ENCODE peak calls at places on chromosomes 12 and 14, in five cellular contexts. N is glutamatergic neuron, T is thoracic aorta, E is omental fat pad, M is keratinocyte. O is an unnamed sample.

GRCh38 chr12:630656-631632 is 32.3 kb downstream of the NINJ2 start:
- DNase-seq in N (no peak), T (no peak), E (no peak), M (no peak), O (peak)

GRCh38 chr14:103713304-103714062 is 1.8 kb downstream of the XRCC3 start:
- DNase-seq in N (no peak), T (no peak), E (no peak), M (no peak), O (no peak)

GRCh38 chr12:104478396-104479140 is 21.8 kb downstream of the CHST11 start:
- DNase-seq in N (no peak), T (no peak), E (no peak), M (no peak), O (no peak)

GRCh38 chr14:64926398-64926995 is 12.2 kb downstream of the CHURC1 start:
- DNase-seq in N (no peak), T (no peak), E (no peak), M (no peak), O (no peak)

GRCh38 chr14:100726467-100726811 is 253 bp upstream of the DLK1 start:
- DNase-seq in N (no peak), T (no peak), E (no peak), M (no peak), O (no peak)

GRCh38 chr12:15001733-15002471 is 29.1 kb downstream of the PDE6H start:
- DNase-seq in N (no peak), T (no peak), E (no peak), M (no peak), O (peak)

GRCh38 chr12:121611306-121611705 is 15.0 kb upstream of the ORAI1 start:
- DNase-seq in N (no peak), T (no peak), E (no peak), M (no peak), O (no peak)

GRCh38 chr12:47730341-47730744 is 5.1 kb upstream of the ENDOU start:
- DNase-seq in N (no peak), T (no peak), E (no peak), M (no peak), O (peak)

GRCh38 chr12:538731-539539 is 79.2 kb downstream of the B4GALNT3 start:
- DNase-seq in N (no peak), T (no peak), E (no peak), M (no peak), O (peak)

GRCh38 chr14:71448431-71449315 is 483.6 kb upstream of the RGS6 start:
- DNase-seq in N (no peak), T (no peak), E (no peak), M (no peak), O (no peak)

GRCh38 chr14:76174982-76175381 is 23.3 kb downstream of the GPATCH2L start:
- DNase-seq in N (no peak), T (no peak), E (no peak), M (no peak), O (no peak)
- TF ChIP-seq CTCF in N (no peak), T (no peak), E (no peak), M (no peak), O (no peak)

GRCh38 chr12:8771072-8771471 is 51.3 kb upstream of the A2ML1 start:
- DNase-seq in N (no peak), T (no peak), E (no peak), M (no peak), O (no peak)
- TF ChIP-seq CTCF in N (no peak), T (no peak), E (no peak), M (peak), O (no peak)

GRCh38 chr14:88535149-88535548 is 19.7 kb downstream of the PTPN21 start:
- DNase-seq in N (no peak), T (no peak), E (no peak), M (no peak), O (no peak)
- TF ChIP-seq CTCF in N (no peak), T (no peak), E (no peak), M (no peak), O (no peak)

GRCh38 chr12:124328116-124328515 is 33.2 kb downstream of the RFLNA start:
- DNase-seq in N (peak), T (no peak), E (no peak), M (no peak), O (peak)
- TF ChIP-seq CTCF in N (no peak), T (no peak), E (no peak), M (no peak), O (no peak)

GRCh38 chr14:99190696-99191662 is 81.0 kb downstream of the BCL11B start:
- DNase-seq in N (no peak), T (no peak), E (no peak), M (no peak), O (no peak)
- TF ChIP-seq CTCF in N (no peak), T (no peak), E (no peak), M (no peak), O (no peak)

GRCh38 chr12:93379432-93380308 is 1.9 kb downstream of the NUDT4 start:
- DNase-seq in N (no peak), T (no peak), E (no peak), M (no peak), O (no peak)

GRCh38 chr12:93378373-93379310 is 917 bp downstream of the NUDT4 start:
- DNase-seq in N (peak), T (no peak), E (no peak), M (no peak), O (peak)

GRCh38 chr12:93381183-93381975 is 3.7 kb downstream of the NUDT4 start:
- DNase-seq in N (no peak), T (no peak), E (no peak), M (no peak), O (no peak)

GRCh38 chr12:93377252-93377542 is 528 bp upstream of the NUDT4 start:
- DNase-seq in N (no peak), T (peak), E (no peak), M (no peak), O (no peak)

DNA sequence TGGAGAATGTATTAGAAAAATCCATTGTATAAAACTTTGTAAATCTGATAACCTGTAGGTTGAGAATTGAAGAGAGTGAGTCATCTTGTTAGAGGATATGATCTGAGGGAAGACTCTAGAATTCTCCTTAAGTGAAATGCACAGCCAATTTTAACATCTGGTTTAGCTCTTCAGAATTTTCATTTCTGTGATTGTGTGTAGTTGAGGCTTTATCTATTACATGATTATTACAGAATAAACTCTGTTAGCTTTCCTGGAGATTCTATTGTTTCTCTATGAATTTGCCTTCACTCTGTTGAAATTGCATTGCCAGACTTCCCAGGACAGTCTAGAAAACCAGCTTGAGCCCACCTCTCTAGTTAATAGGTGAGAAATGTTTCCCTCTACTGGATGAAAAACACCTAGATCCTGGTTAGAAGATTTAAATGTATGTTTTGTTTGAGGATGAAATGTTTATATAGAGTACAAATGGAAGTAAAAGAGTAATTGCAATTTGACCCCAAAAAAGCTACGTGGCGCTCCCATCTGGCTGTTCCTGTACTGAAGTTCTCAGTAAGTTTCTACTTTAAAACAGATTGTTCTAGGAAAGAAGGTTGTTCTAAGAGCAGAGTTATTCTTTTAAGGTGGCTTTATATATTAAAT is 2.9 kb downstream of the NUDT4 start:
- DNase-seq in N (no peak), T (no peak), E (no peak), M (no peak), O (no peak)
- TF ChIP-seq CTCF in N (no peak), T (no peak), E (no peak), M (no peak), O (no peak)

GRCh38 chr14:75001899-75002298 is 822 bp upstream of the EIF2B2 start:
- DNase-seq in N (no peak), T (no peak), E (no peak), M (no peak), O (no peak)

GRCh38 chr14:75001261-75001660 is 1.5 kb upstream of the EIF2B2 start:
- DNase-seq in N (no peak), T (no peak), E (no peak), M (no peak), O (no peak)

GRCh38 chr14:75005357-75005756 is 2.6 kb downstream of the EIF2B2 start:
- DNase-seq in N (no peak), T (no peak), E (no peak), M (no peak), O (no peak)

GRCh38 chr14:75003250-75004027 is 718 bp downstream of the EIF2B2 start:
- DNase-seq in N (no peak), T (no peak), E (no peak), M (no peak), O (no peak)

DNA sequence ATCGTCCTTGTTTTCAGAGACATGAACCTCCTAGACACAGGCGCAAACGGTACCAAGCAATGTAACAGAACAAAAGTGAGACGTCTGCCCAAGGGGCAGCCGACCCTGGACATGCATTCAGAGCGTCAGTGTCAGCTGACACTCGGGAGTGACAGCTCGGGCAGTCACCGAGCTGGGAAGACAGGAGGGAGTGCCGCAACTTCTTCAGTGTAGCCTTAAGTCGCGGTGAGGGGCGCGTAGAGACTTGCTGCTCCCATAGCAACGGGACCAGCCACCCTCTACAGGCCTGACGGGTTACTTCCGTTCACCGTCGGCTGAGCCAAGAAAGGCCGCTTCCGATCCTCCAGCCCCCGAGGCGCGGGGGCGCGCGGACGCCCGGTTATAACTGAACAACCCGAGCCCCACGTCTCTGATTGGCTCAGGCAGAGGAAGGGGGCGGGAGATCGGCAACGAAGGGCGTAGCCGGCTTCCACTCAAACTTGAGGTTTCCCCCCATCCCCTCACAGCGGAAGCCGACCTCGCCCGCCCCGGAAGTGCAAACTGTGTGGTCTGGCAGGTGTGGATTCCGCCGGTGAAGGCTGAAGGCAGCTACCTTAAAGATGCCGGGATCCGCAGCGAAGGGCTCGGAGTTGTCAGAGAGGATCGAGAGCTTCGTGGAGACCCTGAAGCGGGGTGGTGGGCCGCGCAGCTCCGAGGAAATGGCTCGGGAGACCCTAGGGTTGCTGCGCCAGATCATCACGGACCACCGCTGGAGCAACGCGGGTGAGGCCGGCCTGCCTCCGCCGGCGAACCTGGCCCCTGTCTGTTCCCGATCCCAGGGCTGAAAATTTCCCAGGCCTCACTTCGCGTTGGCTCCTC is at the start of gene EIF2B2:
- DNase-seq in N (peak), T (peak), E (peak), M (peak), O (peak)
- TF ChIP-seq CTCF in N (peak), T (peak), E (no peak), M (peak), O (no peak)

DNA sequence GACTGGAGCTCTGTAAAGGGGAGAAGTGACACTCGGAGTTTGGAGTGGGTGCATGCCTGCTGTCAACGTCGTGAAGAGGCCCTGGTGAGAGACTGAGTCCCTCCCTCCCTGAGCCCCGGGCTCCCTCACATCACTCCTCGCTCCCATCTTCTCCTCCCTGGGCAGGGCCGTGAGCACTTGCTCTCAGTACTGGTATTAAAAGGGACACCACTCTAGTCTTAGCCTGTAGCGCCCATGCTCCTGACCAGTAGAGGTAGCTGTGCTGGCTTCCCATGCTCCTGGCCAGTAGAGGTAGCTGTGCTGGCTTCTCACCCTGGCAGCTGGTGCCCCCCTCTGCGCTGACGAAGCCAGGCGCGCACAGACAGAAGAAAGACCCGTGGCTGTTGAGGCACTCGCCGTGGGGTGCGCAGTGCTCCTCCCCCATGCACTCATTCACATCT is 14.7 kb downstream of the ISCA2 start:
- DNase-seq in N (no peak), T (no peak), E (peak), M (no peak), O (no peak)
- TF ChIP-seq CTCF in N (peak), T (no peak), E (no peak), M (peak), O (no peak)

GRCh38 chr12:27081668-27082091 is 698 bp downstream of the C12orf71 start:
- DNase-seq in N (no peak), T (no peak), E (no peak), M (peak), O (no peak)
- TF ChIP-seq CTCF in N (no peak), T (no peak), E (no peak), M (peak), O (no peak)

DNA sequence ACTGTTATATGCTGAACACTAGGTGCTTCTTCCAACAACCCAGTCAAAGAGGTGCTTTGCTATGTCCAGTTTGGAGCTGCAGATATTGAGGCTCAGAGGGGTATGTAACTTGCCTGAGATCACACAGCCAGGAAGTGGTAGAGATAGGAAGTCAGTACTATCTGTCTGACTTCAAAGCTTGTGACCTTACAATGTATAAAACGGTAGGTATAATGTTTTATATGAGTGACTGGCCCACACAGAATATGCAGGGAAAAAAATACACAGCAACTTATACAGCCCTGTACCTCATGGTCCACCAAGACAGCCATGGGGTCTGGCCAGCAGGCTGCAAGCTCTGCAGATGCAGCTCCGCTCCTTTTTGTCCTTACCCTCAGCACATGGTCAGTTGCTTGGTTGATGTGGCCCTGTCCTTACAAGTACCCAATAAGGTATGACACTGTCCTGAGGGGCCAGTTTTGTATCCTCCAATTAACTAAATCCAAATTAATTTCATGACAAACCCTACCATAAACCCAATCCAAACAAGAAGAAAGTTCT is 3.9 kb upstream of the KRT4 start:
- DNase-seq in N (no peak), T (no peak), E (no peak), M (no peak), O (no peak)
- TF ChIP-seq CTCF in N (no peak), T (no peak), E (no peak), M (no peak), O (no peak)